ENCODE peak calls at places on chromosomes 4 and X, in eight cellular contexts. B is suprapubic skin, E is GM12878, W is stomach, I is breast epithelium, V is transverse colon, O is HCT116, K is K562. X is an unnamed sample.

GRCh38 chr4:152342293-152342692 is 193.6 kb downstream of the FBXW7 start:
- DNase-seq in E (no peak), B (no peak), K (no peak), V (no peak), O (no peak), W (no peak), I (no peak), X (no peak)

GRCh38 chrX:44157858-44158257 is 184.7 kb upstream of the NDP start:
- DNase-seq in E (no peak), W (no peak), O (no peak), K (no peak), I (no peak), B (no peak), V (no peak), X (no peak)

GRCh38 chr4:94304365-94304971 is 38.2 kb downstream of the HPGDS start:
- DNase-seq in K (peak; percentile 15), V (no peak), E (no peak), O (peak; percentile 27), B (no peak), I (no peak), W (no peak), X (no peak)

GRCh38 chr4:170589597-170590191 is 499.9 kb upstream of the AADAT start:
- DNase-seq in E (peak; percentile 37), O (peak; percentile 51), K (no peak), W (no peak), I (no peak), V (no peak), B (no peak), X (no peak)

GRCh38 chrX:25013593-25014365 is 2.0 kb downstream of the ARX start:
- DNase-seq in K (peak; percentile 43), I (no peak), O (no peak), V (no peak), W (no peak), E (no peak), B (no peak), X (no peak)

GRCh38 chr4:176547005-176547404 is 227.2 kb downstream of the SPCS3 start:
- DNase-seq in B (no peak), E (no peak), K (no peak), V (no peak), W (no peak), O (no peak), I (no peak), X (no peak)

GRCh38 chr4:57110635-57111546 is 706 bp upstream of the IGFBP7 start:
- DNase-seq in B (no peak), W (peak; percentile 30), E (no peak), O (no peak), I (no peak), K (no peak), V (peak; percentile 30), X (peak; percentile 19)

GRCh38 chr4:25913056-25913850 is 767 bp upstream of the SMIM20 start:
- DNase-seq in V (peak; percentile 67), I (no peak), W (peak; percentile 31), O (no peak), B (no peak), E (no peak), K (no peak), X (peak; percentile 32)

GRCh38 chrX:54825716-54826428 is 18.3 kb downstream of the MAGED2 start:
- DNase-seq in E (no peak), I (no peak), W (no peak), V (no peak), K (no peak), B (no peak), O (no peak), X (no peak)

GRCh38 chrX:49915352-49916222 is 6.8 kb upstream of the CLCN5 start:
- DNase-seq in I (no peak), B (no peak), K (peak; percentile 47), E (no peak), W (peak; percentile 50), O (peak; percentile 40), V (peak; percentile 33), X (no peak)

GRCh38 chrX:110675866-110676265 is 119.8 kb downstream of the CHRDL1 start:
- DNase-seq in K (no peak), W (no peak), B (no peak), O (no peak), V (no peak), I (no peak), E (no peak), X (no peak)

GRCh38 chr4:176794151-176794550 is 1.4 kb upstream of the VEGFC start:
- DNase-seq in I (no peak), E (no peak), O (no peak), K (no peak), W (no peak), B (no peak), V (no peak), X (no peak)

GRCh38 chrX:107207089-107207488 is 678 bp downstream of the DNAAF6 start:
- DNase-seq in B (no peak), O (no peak), V (no peak), I (no peak), W (no peak), E (no peak), K (no peak), X (no peak)
- TF ChIP-seq POLR2A in B (no peak), O (no peak), V (no peak), I (no peak), W (no peak), E (no peak), K (no peak), X (no peak)

GRCh38 chr4:184745747-184746531 is 12.0 kb upstream of the CENPU start:
- DNase-seq in O (peak; percentile 29), V (peak; percentile 78), E (no peak), K (peak; percentile 71), I (peak; percentile 75), B (no peak), W (peak; percentile 80), X (peak; percentile 72)

GRCh38 chr4:184744251-184744650 is 10.4 kb upstream of the CENPU start:
- DNase-seq in O (no peak), K (no peak), B (no peak), W (no peak), I (no peak), E (no peak), V (no peak), X (no peak)

GRCh38 chr4:184747034-184747830 is 13.3 kb upstream of the CENPU start:
- DNase-seq in W (peak; percentile 84), V (peak; percentile 75), K (peak; percentile 40), E (no peak), B (no peak), I (no peak), O (no peak), X (no peak)

GRCh38 chr4:184748251-184748652 is 14.4 kb upstream of the CENPU start:
- DNase-seq in B (no peak), E (no peak), V (peak; percentile 31), O (no peak), W (peak; percentile 73), K (no peak), I (no peak), X (no peak)

GRCh38 chr4:184746532-184746870 is 12.6 kb upstream of the CENPU start:
- DNase-seq in W (peak; percentile 76), K (no peak), V (no peak), B (no peak), O (no peak), I (no peak), E (no peak), X (no peak)
- TF ChIP-seq POLR2AphosphoS5 in W (peak; percentile 69), K (no peak), V (peak; percentile 12), B (no peak), O (no peak), I (peak; percentile 82), E (no peak), X (no peak)

GRCh38 chrX:103927030-103927429 is 35.4 kb upstream of the TMSB15B start:
- DNase-seq in K (no peak), B (no peak), I (no peak), V (no peak), W (no peak), O (no peak), E (no peak), X (no peak)
- TF ChIP-seq POLR2A in K (no peak), B (no peak), I (no peak), V (no peak), W (no peak), O (no peak), E (no peak), X (no peak)

GRCh38 chr4:185837415-185838103 is 25.6 kb upstream of the SORBS2 start:
- DNase-seq in W (no peak), B (no peak), K (no peak), O (no peak), E (no peak), I (no peak), V (no peak), X (no peak)
- TF ChIP-seq POLR2AphosphoS5 in W (no peak), B (no peak), K (no peak), O (no peak), E (no peak), I (no peak), V (no peak), X (no peak)

GRCh38 chrX:48597353-48598264 is at the start of gene WDR13:
- DNase-seq in K (peak; percentile 90), I (peak; percentile 88), V (peak; percentile 94), B (peak; percentile 92), W (peak; percentile 92), E (peak; percentile 84), O (peak; percentile 89), X (peak; percentile 74)
- TF ChIP-seq POLR2A in K (peak; percentile 86), I (no peak), V (peak; percentile 75), B (peak; percentile 45), W (no peak), E (peak; percentile 84), O (peak; percentile 40), X (peak; percentile 54)

GRCh38 chr4:1012031-1012739 is 759 bp downstream of the FGFRL1 start:
- DNase-seq in I (peak; percentile 67), B (no peak), W (peak; percentile 78), E (no peak), V (peak; percentile 67), K (peak; percentile 78), O (no peak), X (no peak)
- TF ChIP-seq POLR2AphosphoS5 in I (no peak), B (no peak), W (no peak), E (no peak), V (no peak), K (no peak), O (peak; percentile 39), X (no peak)

GRCh38 chr4:173264245-173264959 is 69.8 kb downstream of the HMGB2 start:
- DNase-seq in V (peak; percentile 31), E (no peak), B (no peak), K (peak; percentile 30), W (peak; percentile 34), I (no peak), O (no peak), X (no peak)
- TF ChIP-seq POLR2A in V (no peak), E (no peak), B (no peak), K (no peak), W (no peak), I (no peak), O (no peak), X (no peak)

DNA sequence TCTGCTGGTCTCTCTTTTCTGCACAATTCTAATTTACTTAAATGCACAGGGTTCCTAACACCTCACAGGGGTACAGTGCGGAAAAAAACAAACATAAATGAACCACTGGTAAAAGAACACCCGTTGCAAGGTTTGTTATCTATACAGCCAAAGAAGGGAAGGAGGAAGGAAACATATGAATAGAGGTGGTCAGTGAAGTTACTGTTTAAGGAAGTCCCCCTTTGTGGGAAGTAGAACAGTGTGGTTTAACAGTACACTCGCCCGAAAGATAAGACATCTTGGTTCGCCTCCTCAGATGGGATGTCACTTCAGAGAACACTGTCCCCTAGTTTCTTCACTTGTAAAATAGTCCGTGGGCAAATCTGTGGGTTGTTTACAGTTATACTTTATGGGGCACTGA is 57.5 kb downstream of the TEC start:
- DNase-seq in V (no peak), I (no peak), O (no peak), B (no peak), K (peak; percentile 32), W (no peak), E (no peak), X (no peak)
- TF ChIP-seq POLR2AphosphoS5 in V (no peak), I (no peak), O (no peak), B (no peak), K (no peak), W (no peak), E (peak; percentile 80), X (peak; percentile 76)

X was measured in GM12892.